ENCODE peak calls at places on chromosomes 13 and 19, in six cellular contexts. T is HL-60, B is HCT116, I is HepG2, E is vagina, R is transverse colon. M is an unnamed sample.

GRCh38 chr19:13100031-13100588 is 2.5 kb downstream of the LYL1 start:
- DNase-seq in T (peak), B (no peak), I (no peak), E (no peak), R (no peak), M (no peak)

GRCh38 chr19:34994286-34994642 is 5.9 kb upstream of the GRAMD1A start:
- DNase-seq in T (no peak), B (no peak), I (no peak), E (no peak), R (no peak), M (no peak)

GRCh38 chr13:99356216-99357089 is 49.3 kb upstream of the GPR183 start:
- DNase-seq in T (peak), B (no peak), I (no peak), E (no peak), R (peak), M (no peak)

GRCh38 chr13:41905600-41906254 is 55.2 kb downstream of the VWA8 start:
- DNase-seq in T (no peak), B (peak), I (peak), E (no peak), R (no peak), M (no peak)

GRCh38 chr19:11881151-11881800 is 6.3 kb upstream of the ZNF69 start:
- DNase-seq in T (peak), B (peak), I (peak), E (no peak), R (peak), M (no peak)

GRCh38 chr13:105037064-105037463 is 1498.4 kb downstream of the EFNB2 start:
- DNase-seq in T (no peak), B (no peak), I (no peak), E (no peak), R (no peak), M (no peak)

GRCh38 chr13:43031881-43032280 is 8.5 kb downstream of the DNAJC15 start:
- DNase-seq in T (no peak), B (no peak), I (no peak), E (no peak), R (no peak), M (no peak)

GRCh38 chr19:49497047-49497789 is 984 bp downstream of the RPS11 start:
- DNase-seq in T (peak), B (no peak), I (no peak), E (peak), R (peak), M (no peak)

GRCh38 chr13:19960673-19961015 is 2.1 kb downstream of the ZMYM2 start:
- DNase-seq in T (no peak), B (no peak), I (no peak), E (no peak), R (no peak), M (no peak)

GRCh38 chr13:106163426-106163825 is 372.0 kb downstream of the EFNB2 start:
- DNase-seq in T (no peak), B (no peak), I (no peak), E (no peak), R (no peak), M (no peak)

GRCh38 chr19:43504426-43505185 is at the start of gene PHLDB3:
- DNase-seq in T (peak), B (no peak), I (peak), E (no peak), R (peak), M (no peak)

GRCh38 chr13:76314495-76314894 is 571.7 kb downstream of the KCTD12 start:
- DNase-seq in T (no peak), B (no peak), I (no peak), E (no peak), R (no peak), M (no peak)

GRCh38 chr19:604355-604754 is 14.7 kb downstream of the HCN2 start:
- DNase-seq in T (peak), B (no peak), I (no peak), E (no peak), R (no peak), M (no peak)

GRCh38 chr13:51524312-51524711 is 60.0 kb upstream of the WDFY2 start:
- DNase-seq in T (no peak), B (no peak), I (peak), E (no peak), R (no peak), M (no peak)

GRCh38 chr13:90498096-90498495 is 849.4 kb upstream of the MIR17HG start:
- DNase-seq in T (no peak), B (no peak), I (no peak), E (no peak), R (no peak), M (no peak)

GRCh38 chr19:2051771-2052704 is 994 bp upstream of the MKNK2 start:
- DNase-seq in T (no peak), B (no peak), I (no peak), E (no peak), R (peak), M (no peak)

GRCh38 chr19:45331411-45331810 is 8.7 kb upstream of the CKM start:
- DNase-seq in T (no peak), B (no peak), I (peak), E (no peak), R (no peak), M (no peak)

GRCh38 chr13:73225983-73226382 is 167.2 kb downstream of the KLF5 start:
- DNase-seq in T (no peak), B (no peak), I (no peak), E (no peak), R (no peak), M (no peak)

GRCh38 chr19:501646-502045 is 5.4 kb downstream of the MADCAM1 start:
- DNase-seq in T (no peak), B (no peak), I (no peak), E (no peak), R (no peak), M (no peak)

GRCh38 chr19:15112385-15112784 is 5.2 kb downstream of the SYDE1 start:
- DNase-seq in T (no peak), B (peak), I (peak), E (no peak), R (no peak), M (no peak)

GRCh38 chr13:112574476-112575294 is 13.3 kb downstream of the TUBGCP3 start:
- DNase-seq in T (peak), B (no peak), I (no peak), E (no peak), R (no peak), M (no peak)

GRCh38 chr19:47512183-47512947 is 2.5 kb downstream of the NAPA start:
- DNase-seq in T (peak), B (no peak), I (peak), E (no peak), R (peak), M (no peak)
- TF ChIP-seq POLR2AphosphoS5 in T (no peak), B (no peak), I (peak), E (no peak), R (no peak), M (no peak)

GRCh38 chr19:10876459-10877240 is 5.3 kb downstream of the CARM1 start:
- DNase-seq in T (no peak), B (no peak), I (no peak), E (no peak), R (peak), M (no peak)
- H3K27ac ChIP-seq in T (no peak), B (peak), I (peak), E (no peak), R (peak), M (peak)

GRCh38 chr19:36331353-36332228 is 47.4 kb downstream of the ZFP14 start:
- DNase-seq in T (peak), B (no peak), I (no peak), E (peak), R (peak), M (peak)
- TF ChIP-seq POLR2AphosphoS5 in T (peak), B (no peak), I (no peak), E (peak), R (no peak), M (peak)

GRCh38 chr19:40594251-40594650 is 6.9 kb upstream of the LTBP4 start:
- DNase-seq in T (no peak), B (no peak), I (no peak), E (no peak), R (no peak), M (no peak)

GRCh38 chr19:40590464-40591265 is 10.5 kb upstream of the LTBP4 start:
- DNase-seq in T (no peak), B (no peak), I (no peak), E (no peak), R (no peak), M (no peak)

GRCh38 chr19:40594657-40595077 is 6.5 kb upstream of the LTBP4 start:
- DNase-seq in T (no peak), B (no peak), I (no peak), E (no peak), R (no peak), M (no peak)

GRCh38 chr19:40589723-40590429 is 11.3 kb upstream of the LTBP4 start:
- DNase-seq in T (no peak), B (no peak), I (no peak), E (no peak), R (no peak), M (no peak)

DNA sequence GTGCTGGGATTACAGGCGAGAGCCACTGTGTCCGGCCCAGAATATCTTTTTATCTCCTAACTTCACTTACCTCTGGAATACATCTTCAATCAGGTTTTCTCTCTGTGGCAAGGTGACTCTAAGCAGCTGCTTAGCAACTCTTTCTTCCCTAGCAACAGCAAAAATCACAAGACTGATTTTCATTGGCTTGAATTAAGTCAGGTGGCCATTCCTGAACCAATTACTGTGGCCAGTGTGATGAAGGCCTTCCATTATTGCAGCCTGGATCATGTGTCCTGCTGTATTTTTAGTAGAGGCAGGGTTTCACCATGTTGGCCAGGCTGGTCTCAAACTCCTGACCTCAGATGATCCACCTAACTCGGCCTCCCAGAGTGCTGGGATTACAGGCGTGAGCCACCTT is 9.0 kb upstream of the LTBP4 start:
- DNase-seq in T (peak), B (no peak), I (peak), E (no peak), R (no peak), M (no peak)
- H3K27ac ChIP-seq in T (no peak), B (no peak), I (no peak), E (no peak), R (no peak), M (no peak)

GRCh38 chr19:47663435-47663910 is 49.7 kb upstream of the EHD2 start:
- DNase-seq in T (no peak), B (no peak), I (peak), E (no peak), R (no peak), M (no peak)

GRCh38 chr19:47660435-47660832 is 51.5 kb downstream of the BICRA start:
- DNase-seq in T (no peak), B (peak), I (peak), E (no peak), R (peak), M (no peak)

GRCh38 chr19:47661571-47661970 is 51.7 kb upstream of the EHD2 start:
- DNase-seq in T (no peak), B (no peak), I (no peak), E (no peak), R (no peak), M (no peak)

GRCh38 chr19:47658431-47659383 is 49.8 kb downstream of the BICRA start:
- DNase-seq in T (no peak), B (no peak), I (no peak), E (no peak), R (peak), M (no peak)

DNA sequence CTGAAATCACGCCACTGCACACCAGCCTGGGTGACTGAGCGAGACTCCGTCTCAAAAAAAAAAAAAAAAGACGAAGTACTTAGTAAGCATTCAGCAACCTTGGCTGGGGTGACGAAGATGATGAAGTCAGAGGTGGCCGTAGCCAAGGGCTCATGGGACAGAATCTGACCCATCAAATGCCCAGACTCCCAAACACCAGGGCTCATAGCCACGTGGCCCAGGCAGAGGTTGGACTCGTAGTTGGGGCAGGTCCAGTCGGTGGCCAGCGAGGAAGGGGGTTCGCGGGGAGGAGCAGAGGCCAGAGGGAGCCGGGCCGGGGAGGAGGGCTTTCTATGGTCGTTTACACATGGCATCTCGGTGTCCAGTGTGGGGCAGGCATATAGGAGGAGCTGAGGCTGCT is 52.1 kb upstream of the EHD2 start:
- DNase-seq in T (no peak), B (no peak), I (no peak), E (no peak), R (no peak), M (no peak)
- TF ChIP-seq POLR2AphosphoS5 in T (no peak), B (no peak), I (no peak), E (peak), R (no peak), M (no peak)

M was measured in SK-N-MC.